ENCODE peak calls at places on chromosomes 4 and X, in seven cellular contexts. J, S, M, H, A, X and U are unnamed samples. For H3K4me1 and H3K9me3, the result is how much of the 10 kb centered on the place peaks cover.

GRCh38 chrX:124805486-124805885 is 459.1 kb downstream of the SH2D1A start:
- DNase-seq in M (no peak), H (no peak), A (no peak), S (no peak), J (no peak), X (no peak), U (no peak)

GRCh38 chr4:40058854-40059253 is 2.2 kb downstream of the N4BP2 start:
- DNase-seq in H (no peak), M (no peak), A (no peak), S (no peak), J (no peak), X (no peak), U (no peak)

GRCh38 chr4:149311076-149311475 is 504.6 kb downstream of the IQCM start:
- DNase-seq in J (no peak), X (no peak), H (no peak), S (no peak), A (no peak), M (no peak), U (no peak)

GRCh38 chrX:72245461-72246089 is 6.7 kb upstream of the ERCC6L start:
- DNase-seq in A (no peak), M (peak), S (peak), J (peak), X (no peak), H (peak), U (peak)

GRCh38 chr4:85784947-85785346 is 310.0 kb downstream of the ARHGAP24 start:
- DNase-seq in A (no peak), X (no peak), S (no peak), J (no peak), M (no peak), H (no peak), U (no peak)

GRCh38 chr4:88216395-88216794 is 58.0 kb upstream of the ABCG2 start:
- DNase-seq in J (no peak), S (peak), M (no peak), X (no peak), A (no peak), H (no peak), U (no peak)

GRCh38 chrX:73849054-73849453 is 286.1 kb downstream of the CHIC1 start:
- DNase-seq in M (no peak), A (no peak), X (no peak), S (no peak), J (no peak), H (no peak), U (no peak)

GRCh38 chr4:112510468-112511293 is 5.3 kb downstream of the NEUROG2 start:
- DNase-seq in J (no peak), M (no peak), S (no peak), X (no peak), A (peak), H (no peak), U (no peak)

GRCh38 chr4:67521506-67521905 is 23.8 kb downstream of the CENPC start:
- DNase-seq in J (no peak), H (no peak), S (no peak), M (no peak), X (no peak), A (no peak), U (no peak)

GRCh38 chr4:37388672-37389368 is 144.3 kb downstream of the NWD2 start:
- DNase-seq in H (no peak), M (no peak), A (no peak), S (no peak), X (no peak), J (no peak), U (no peak)

GRCh38 chrX:155577682-155578081 is 35.1 kb downstream of the TMLHE start:
- DNase-seq in M (no peak), S (no peak), J (no peak), H (no peak), X (no peak), A (no peak), U (no peak)

GRCh38 chr4:113435893-113436292 is 325.6 kb downstream of the CAMK2D start:
- DNase-seq in M (peak), A (no peak), S (no peak), X (no peak), H (peak), J (peak), U (peak)

GRCh38 chrX:10797493-10797892 is 177.1 kb upstream of the MID1 start:
- DNase-seq in M (no peak), H (no peak), J (peak), A (no peak), X (no peak), S (no peak), U (no peak)

GRCh38 chr4:1408418-1408817 is 2.2 kb upstream of the NKX1-1 start:
- DNase-seq in H (no peak), M (no peak), S (peak), A (no peak), X (no peak), J (no peak), U (no peak)

GRCh38 chrX:153333271-153333670 is 682 bp upstream of the ZNF275 start:
- DNase-seq in M (no peak), H (no peak), A (no peak), S (no peak), X (no peak), J (peak), U (no peak)

GRCh38 chr4:88752076-88752463 is 54.4 kb upstream of the NAP1L5 start:
- DNase-seq in S (no peak), J (no peak), A (no peak), H (no peak), X (no peak), M (no peak), U (no peak)

GRCh38 chr4:16757080-16757521 is 141.3 kb downstream of the LDB2 start:
- DNase-seq in S (no peak), A (no peak), X (no peak), H (no peak), J (no peak), M (no peak), U (no peak)

GRCh38 chrX:71181558-71181909 is 36.9 kb downstream of the NLGN3 start:
- DNase-seq in X (no peak), J (peak), A (no peak), H (peak), M (no peak), S (no peak), U (peak)

GRCh38 chrX:135484636-135485289 is 35.7 kb upstream of the INTS6L start:
- DNase-seq in J (peak), M (peak), H (peak), A (no peak), S (no peak), X (no peak), U (no peak)

GRCh38 chrX:102345916-102346315 is 93.9 kb downstream of the NXF2B start:
- DNase-seq in M (peak), H (peak), A (peak), S (peak), X (peak), J (peak), U (peak)

GRCh38 chrX:134580947-134581346 is 77.3 kb downstream of the PLAC1 start:
- DNase-seq in M (no peak), J (peak), H (no peak), X (no peak), S (no peak), A (no peak), U (no peak)

GRCh38 chr4:48008021-48008596 is 8.4 kb downstream of the CNGA1 start:
- DNase-seq in H (no peak), A (no peak), X (no peak), J (no peak), S (no peak), M (no peak), U (no peak)

GRCh38 chrX:2391869-2392606 is 108.7 kb downstream of the DHRSX start:
- DNase-seq in S (no peak), M (peak), H (no peak), J (peak), A (no peak), X (no peak), U (no peak)

GRCh38 chr4:16977081-16977480 is 78.6 kb upstream of the LDB2 start:
- DNase-seq in J (no peak), X (no peak), M (no peak), S (no peak), H (no peak), A (no peak), U (no peak)

GRCh38 chr4:173505924-173506779 is 23.9 kb downstream of the HAND2 start:
- DNase-seq in M (peak), H (peak), J (peak), A (peak), X (no peak), S (peak), U (peak)

DNA sequence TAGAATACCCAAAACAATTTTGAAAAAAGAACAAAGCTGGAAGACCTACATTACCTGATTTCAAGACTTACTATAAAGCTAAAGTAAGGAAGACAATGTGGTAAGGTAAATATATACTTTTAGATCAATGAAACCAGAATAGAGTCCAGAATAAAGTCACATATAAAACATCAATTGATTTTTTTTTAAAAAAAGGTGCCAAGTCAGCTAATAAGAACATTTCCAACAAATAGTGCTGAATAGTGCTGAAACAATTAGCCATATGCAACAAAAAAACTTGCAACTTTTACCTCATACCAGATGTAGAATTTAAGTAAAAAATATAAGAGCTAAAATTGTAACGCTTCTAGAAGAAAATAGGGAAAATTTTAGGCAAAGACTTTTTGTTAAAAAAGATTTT is 73.0 kb upstream of the PDHA1 start:
- DNase-seq in A (no peak), J (no peak), X (no peak), S (no peak), M (no peak), H (no peak), U (no peak)
- H3K4me1 ChIP-seq in A (under half), J (under half), X (under half), S (under half), M (under half), H (under half), U (under half)

GRCh38 chr4:98193459-98194105 is 50.3 kb upstream of the STPG2 start:
- DNase-seq in S (no peak), H (no peak), M (no peak), J (no peak), A (no peak), X (no peak), U (no peak)
- H3K9me3 ChIP-seq in S (under half), H (under half), M (under half), J (under half), A (under half), X (under half), U (under half)

GRCh38 chr4:71261633-71262121 is 77.1 kb upstream of the SLC4A4 start:
- DNase-seq in M (no peak), H (no peak), J (no peak), A (no peak), X (no peak), S (no peak), U (no peak)

GRCh38 chr4:71259305-71259704 is 79.5 kb upstream of the SLC4A4 start:
- DNase-seq in X (no peak), H (no peak), A (peak), J (no peak), S (no peak), M (no peak), U (no peak)

GRCh38 chr4:71261001-71261400 is 77.8 kb upstream of the SLC4A4 start:
- DNase-seq in A (no peak), X (no peak), S (no peak), J (no peak), M (no peak), H (peak), U (no peak)

GRCh38 chr4:71259911-71260331 is 78.9 kb upstream of the SLC4A4 start:
- DNase-seq in A (no peak), S (no peak), H (no peak), X (no peak), J (no peak), M (no peak), U (no peak)

GRCh38 chr4:71260544-71260943 is 78.3 kb upstream of the SLC4A4 start:
- DNase-seq in A (no peak), H (no peak), X (no peak), M (no peak), J (peak), S (no peak), U (no peak)
- H3K4me1 ChIP-seq in A (under half), H (under half), X (under half), M (under half), J (under half), S (under half), U (under half)

DNA sequence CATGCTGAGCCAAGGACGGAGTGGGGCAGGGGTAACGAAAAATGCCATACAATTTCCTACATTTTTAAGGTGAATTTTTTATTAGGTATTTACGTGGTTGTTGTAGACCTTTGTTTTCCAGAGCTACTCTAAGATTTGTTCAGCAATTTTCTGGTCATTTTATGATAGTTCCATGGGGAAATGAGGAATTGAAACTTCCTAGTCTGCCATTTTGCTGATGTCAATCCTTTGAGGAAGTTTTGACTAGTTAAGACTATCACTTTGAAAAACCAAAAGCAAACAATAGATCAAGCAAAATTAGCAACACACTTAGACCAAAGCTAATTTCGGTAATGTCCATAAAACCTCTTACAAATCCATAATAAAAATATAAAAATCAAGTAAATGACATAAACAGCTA is 7.0 kb upstream of the TLR3 start:
- DNase-seq in A (no peak), J (no peak), S (no peak), M (no peak), H (no peak), X (no peak), U (no peak)
- H3K9me3 ChIP-seq in A (under half), J (under half), S (under half), M (under half), H (under half), X (under half), U (under half)

GRCh38 chr4:188029114-188029513 is 33.5 kb downstream of the ZFP42 start:
- DNase-seq in J (no peak), M (no peak), X (no peak), A (no peak), S (no peak), H (no peak), U (no peak)

GRCh38 chr4:188025476-188025875 is 29.9 kb downstream of the ZFP42 start:
- DNase-seq in S (no peak), A (no peak), X (no peak), M (no peak), J (no peak), H (no peak), U (no peak)

GRCh38 chr4:188021548-188022249 is 26.1 kb downstream of the ZFP42 start:
- DNase-seq in H (no peak), M (no peak), A (no peak), S (no peak), X (no peak), J (no peak), U (no peak)

GRCh38 chr4:188018262-188018661 is 22.7 kb downstream of the ZFP42 start:
- DNase-seq in A (no peak), M (no peak), H (no peak), S (no peak), J (no peak), X (no peak), U (no peak)

GRCh38 chr4:188023682-188024081 is 28.1 kb downstream of the ZFP42 start:
- DNase-seq in A (no peak), J (no peak), S (no peak), M (no peak), X (no peak), H (no peak), U (no peak)
- H3K4me1 ChIP-seq in A (under half), J (under half), S (under half), M (under half), X (under half), H (under half), U (under half)

DNA sequence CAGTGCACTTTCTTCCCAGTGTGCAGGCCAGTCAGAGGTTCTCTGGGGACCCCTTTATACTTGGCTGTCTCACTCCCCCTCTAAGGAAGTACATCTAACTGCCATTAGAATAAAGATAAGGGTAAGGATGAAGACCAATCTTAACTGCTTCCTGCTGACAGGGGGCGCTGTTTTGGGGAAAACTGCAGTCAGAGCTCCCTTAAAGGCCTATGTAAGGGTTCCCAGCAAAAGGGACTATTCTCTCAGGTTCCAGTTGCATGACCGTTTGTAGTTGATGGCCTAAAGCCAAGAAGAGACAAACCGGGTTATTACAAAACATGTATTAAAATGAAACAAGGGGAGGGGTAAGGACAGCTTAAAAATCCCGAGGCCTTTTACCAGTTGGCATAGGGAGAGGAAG is 115.6 kb upstream of the SPIN4 start:
- DNase-seq in M (no peak), S (no peak), X (no peak), J (no peak), A (no peak), H (no peak), U (no peak)
- H3K9me3 ChIP-seq in M (under half), S (under half), X (under half), J (under half), A (under half), H (under half), U (under half)

GRCh38 chrX:39773923-39774803 is 323.6 kb downstream of the BCOR start:
- DNase-seq in S (no peak), M (no peak), A (no peak), H (no peak), X (no peak), J (no peak), U (no peak)
- H3K4me1 ChIP-seq in S (under half), M (under half), A (under half), H (under half), X (under half), J (under half), U (under half)

DNA sequence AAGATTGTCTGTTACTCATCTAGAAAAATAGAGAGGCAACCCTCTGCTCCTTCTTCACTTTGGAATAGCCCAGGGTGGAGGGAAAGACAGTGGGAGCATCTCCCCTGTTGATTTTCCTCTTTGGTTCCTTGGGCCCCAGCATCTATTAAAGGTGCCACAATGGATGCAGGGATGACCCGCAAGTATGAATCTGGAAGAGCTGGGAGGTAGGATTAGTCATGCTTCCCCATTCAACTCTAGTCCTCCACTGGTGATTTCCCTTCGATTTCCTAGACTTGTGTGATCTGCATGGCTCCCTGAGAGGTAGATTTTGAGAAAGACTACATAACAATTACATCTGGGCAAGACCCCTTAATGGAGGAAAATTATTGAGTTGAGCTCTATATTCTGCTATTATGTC is 127.8 kb downstream of the MAGEE1 start:
- DNase-seq in H (no peak), M (no peak), X (no peak), J (no peak), A (no peak), S (no peak), U (no peak)
- H3K9me3 ChIP-seq in H (under half), M (under half), X (under half), J (half or more), A (half or more), S (half or more), U (under half)